ENCODE peak calls at places on chromosomes 16 and 17, in four cellular contexts. P is K562, C is breast epithelium, D is right lobe of liver. R is an unnamed sample.

GRCh38 chr16:12896562-12896961 is 4.8 kb upstream of the SHISA9 start:
- DNase-seq in P (peak), C (no peak), D (no peak), R (peak)

GRCh38 chr17:77436058-77436442 is 295.3 kb downstream of the SEC14L1 start:
- DNase-seq in P (no peak), C (no peak), D (no peak), R (no peak)

GRCh38 chr16:10934325-10935107 is 7.8 kb downstream of the DEXI start:
- DNase-seq in P (no peak), C (no peak), D (no peak), R (no peak)

GRCh38 chr17:35089846-35090193 is 26.3 kb upstream of the RFFL start:
- DNase-seq in P (peak), C (no peak), D (no peak), R (no peak)

GRCh38 chr17:62782730-62783260 is 25.3 kb downstream of the MARCHF10 start:
- DNase-seq in P (no peak), C (no peak), D (no peak), R (no peak)

GRCh38 chr16:67632415-67633172 is 12.3 kb upstream of the CARMIL2 start:
- DNase-seq in P (no peak), C (no peak), D (no peak), R (no peak)

GRCh38 chr17:31825961-31826691 is 32.9 kb downstream of the COPRS start:
- DNase-seq in P (no peak), C (no peak), D (peak), R (no peak)

GRCh38 chr17:57485916-57486315 is 229.6 kb downstream of the MSI2 start:
- DNase-seq in P (no peak), C (no peak), D (no peak), R (no peak)

GRCh38 chr17:39144414-39144813 is 7.0 kb downstream of the PLXDC1 start:
- DNase-seq in P (no peak), C (peak), D (no peak), R (peak)

GRCh38 chr17:81928497-81929252 is 1.1 kb upstream of the MAFG start:
- DNase-seq in P (no peak), C (no peak), D (peak), R (no peak)

GRCh38 chr17:77385750-77386501 is 245.2 kb downstream of the SEC14L1 start:
- DNase-seq in P (peak), C (no peak), D (peak), R (no peak)

GRCh38 chr16:88306860-88307545 is 75.8 kb upstream of the ZNF469 start:
- DNase-seq in P (no peak), C (no peak), D (peak), R (peak)

GRCh38 chr16:85891033-85891775 is 7.8 kb upstream of the IRF8 start:
- DNase-seq in P (no peak), C (no peak), D (no peak), R (peak)

GRCh38 chr17:3770471-3770870 is 30.5 kb downstream of the ITGAE start:
- DNase-seq in P (no peak), C (no peak), D (no peak), R (no peak)

GRCh38 chr17:35981908-35982330 is 622 bp upstream of the CCL16 start:
- DNase-seq in P (peak), C (no peak), D (peak), R (no peak)

GRCh38 chr17:69908599-69909368 is 166.2 kb upstream of the KCNJ16 start:
- DNase-seq in P (peak), C (no peak), D (no peak), R (no peak)

GRCh38 chr16:51971184-51971583 is 575.8 kb downstream of the TOX3 start:
- DNase-seq in P (peak), C (no peak), D (no peak), R (no peak)

GRCh38 chr16:56609463-56609921 is 1.1 kb downstream of the MT2A start:
- DNase-seq in P (peak), C (no peak), D (peak), R (peak)

GRCh38 chr16:11133344-11133921 is 122.6 kb downstream of the SOCS1 start:
- DNase-seq in P (peak), C (peak), D (peak), R (peak)

GRCh38 chr16:81261049-81261648 is 22.7 kb downstream of the BCO1 start:
- DNase-seq in P (peak), C (no peak), D (no peak), R (no peak)

GRCh38 chr17:70053241-70054234 is 21.5 kb upstream of the KCNJ16 start:
- DNase-seq in P (no peak), C (no peak), D (no peak), R (no peak)

GRCh38 chr17:9021158-9021984 is at the start of gene NTN1:
- DNase-seq in P (no peak), C (no peak), D (peak), R (peak)

GRCh38 chr17:76107507-76107906 is 3.9 kb upstream of the EXOC7 start:
- DNase-seq in P (peak), C (no peak), D (no peak), R (no peak)

GRCh38 chr16:58000706-58001676 is at the start of gene USB1:
- DNase-seq in P (peak), C (peak), D (peak), R (peak)

GRCh38 chr16:75281826-75282225 is 30.4 kb upstream of the BCAR1 start:
- DNase-seq in P (no peak), C (no peak), D (no peak), R (no peak)

GRCh38 chr17:40950176-40950575 is 12.7 kb upstream of the KRT23 start:
- DNase-seq in P (no peak), C (no peak), D (no peak), R (no peak)

GRCh38 chr17:29931253-29931932 is 1.4 kb upstream of the SSH2 start:
- DNase-seq in P (peak), C (no peak), D (peak), R (peak)

GRCh38 chr17:56121661-56122060 is 31.6 kb upstream of the ANKFN1 start:
- DNase-seq in P (no peak), C (no peak), D (no peak), R (no peak)

GRCh38 chr16:68105611-68106010 is 20.4 kb downstream of the NFATC3 start:
- DNase-seq in P (no peak), C (no peak), D (no peak), R (no peak)

GRCh38 chr17:7112527-7113108 is 2.0 kb downstream of the ASGR2 start:
- DNase-seq in P (no peak), C (no peak), D (no peak), R (no peak)

GRCh38 chr16:46972971-46973456 is 460 bp downstream of the DNAJA2 start:
- DNase-seq in P (peak), C (peak), D (peak), R (peak)

GRCh38 chr17:28663723-28664122 is 1.7 kb downstream of the SUPT6H start:
- DNase-seq in P (no peak), C (no peak), D (no peak), R (no peak)

GRCh38 chr17:70774339-70775110 is 605.2 kb downstream of the KCNJ2 start:
- DNase-seq in P (no peak), C (no peak), D (no peak), R (no peak)

GRCh38 chr17:83187782-83188311 is 108.4 kb downstream of the METRNL start:
- DNase-seq in P (no peak), C (no peak), D (no peak), R (no peak)

GRCh38 chr17:49861150-49861884 is 13.4 kb upstream of the TAC4 start:
- DNase-seq in P (peak), C (no peak), D (no peak), R (peak)

GRCh38 chr16:70437017-70437581 is 1.8 kb downstream of the ST3GAL2 start:
- DNase-seq in P (peak), C (no peak), D (no peak), R (no peak)
- TF ChIP-seq POLR2A in P (peak), C (no peak), D (no peak), R (no peak)

GRCh38 chr16:8644513-8645140 is 23.1 kb downstream of the METTL22 start:
- DNase-seq in P (no peak), C (no peak), D (no peak), R (peak)
- TF ChIP-seq POLR2A in P (no peak), C (no peak), D (no peak), R (no peak)

GRCh38 chr16:31113420-31114124 is 3.9 kb upstream of the KAT8 start:
- DNase-seq in P (no peak), C (no peak), D (no peak), R (no peak)

GRCh38 chr16:31120129-31120528 is 2.7 kb downstream of the KAT8 start:
- DNase-seq in P (no peak), C (no peak), D (no peak), R (no peak)

GRCh38 chr16:31118223-31119155 is 1.0 kb downstream of the KAT8 start:
- DNase-seq in P (no peak), C (no peak), D (no peak), R (no peak)

GRCh38 chr16:31114468-31114867 is 3.0 kb upstream of the KAT8 start:
- DNase-seq in P (no peak), C (no peak), D (no peak), R (no peak)

DNA sequence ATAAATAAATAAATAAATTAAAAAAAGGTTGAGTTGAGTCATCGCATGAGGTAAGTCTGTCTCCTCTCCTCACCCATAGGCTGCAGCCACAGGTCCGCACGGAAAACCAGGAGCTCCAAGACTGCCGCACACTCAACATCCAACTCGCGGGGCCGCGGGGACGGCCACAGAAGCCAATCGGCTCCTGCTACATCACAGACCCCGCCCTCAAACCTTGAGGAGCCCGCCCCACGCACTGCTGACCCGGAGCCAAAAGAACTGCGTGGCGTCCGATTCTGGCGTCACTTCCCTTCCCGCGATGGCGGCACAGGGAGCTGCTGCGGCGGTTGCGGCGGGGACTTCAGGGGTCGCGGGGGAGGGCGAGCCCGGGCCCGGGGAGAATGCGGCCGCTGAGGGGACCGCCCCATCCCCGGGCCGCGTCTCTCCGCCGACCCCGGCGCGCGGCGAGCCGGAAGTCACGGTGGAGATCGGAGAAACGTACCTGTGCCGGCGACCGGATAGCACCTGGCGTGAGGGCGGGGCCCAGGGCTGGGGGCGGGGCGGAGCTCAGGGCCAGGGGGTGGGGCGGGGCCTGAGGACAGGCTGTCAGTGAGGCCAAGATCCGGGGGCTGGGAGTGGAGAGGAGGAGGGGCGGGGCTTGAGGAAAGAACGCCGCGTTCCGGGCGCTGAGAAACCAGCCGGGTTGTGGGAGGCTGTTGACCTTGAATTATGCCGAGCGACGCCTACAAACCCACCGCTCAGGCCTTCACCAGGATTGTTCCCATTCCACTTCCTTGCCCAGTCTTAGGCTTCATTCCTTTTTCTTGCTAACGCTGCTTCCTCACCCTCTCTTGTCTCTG is at the start of gene KAT8:
- DNase-seq in P (peak), C (peak), D (peak), R (peak)
- TF ChIP-seq POLR2A in P (peak), C (peak), D (peak), R (peak)

DNA sequence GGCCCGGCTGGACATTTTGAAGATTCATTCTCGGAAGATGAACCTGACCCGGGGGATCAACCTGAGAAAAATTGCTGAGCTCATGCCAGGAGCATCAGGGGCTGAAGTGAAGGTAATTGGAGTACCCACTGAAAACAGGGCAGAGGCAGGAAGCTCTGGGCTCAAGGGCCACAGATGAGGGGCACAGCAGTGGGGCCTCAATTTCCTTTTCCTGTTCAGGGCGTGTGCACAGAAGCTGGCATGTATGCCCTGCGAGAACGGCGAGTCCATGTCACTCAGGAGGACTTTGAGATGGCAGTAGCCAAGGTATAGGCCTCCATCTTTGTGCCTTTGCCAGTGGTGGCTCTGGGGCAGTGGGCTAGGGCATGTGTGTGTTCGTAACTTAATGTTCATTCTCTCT is 4.0 kb upstream of the FTSJ3 start:
- DNase-seq in P (no peak), C (no peak), D (no peak), R (no peak)
- TF ChIP-seq POLR2A in P (peak), C (no peak), D (no peak), R (no peak)

GRCh38 chr16:69424053-69424934 is at the start of gene CYB5B:
- DNase-seq in P (peak), C (peak), D (peak), R (peak)
- TF ChIP-seq POLR2A in P (peak), C (peak), D (peak), R (peak)

GRCh38 chr17:45247429-45248131 is 14.3 kb downstream of the SPATA32 start:
- DNase-seq in P (peak), C (peak), D (peak), R (peak)
- TF ChIP-seq POLR2A in P (peak), C (peak), D (peak), R (peak)

DNA sequence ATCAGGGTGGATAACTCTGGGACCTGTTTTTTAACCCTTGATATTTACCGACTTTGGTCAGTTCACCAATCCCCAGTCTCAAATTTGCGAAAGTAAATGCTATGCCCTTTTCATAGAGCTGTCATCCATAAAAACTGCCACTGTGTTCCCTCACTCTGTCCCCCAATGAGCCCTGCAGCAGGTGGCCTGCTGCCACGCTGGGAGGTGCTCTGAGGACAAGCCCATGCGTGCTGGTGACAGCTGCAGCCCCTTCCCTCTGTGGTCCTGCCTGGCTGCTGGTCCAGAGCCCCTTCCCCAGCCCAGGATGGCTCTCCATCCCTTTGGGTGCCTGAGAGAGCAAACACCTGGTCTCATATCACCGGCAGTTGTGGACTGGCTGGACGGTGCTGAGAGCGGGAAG is 28.1 kb upstream of the RPTOR start:
- DNase-seq in P (no peak), C (no peak), D (no peak), R (no peak)
- TF ChIP-seq POLR2A in P (no peak), C (no peak), D (no peak), R (no peak)

GRCh38 chr16:15643453-15644305 is 725 bp upstream of the MARF1 start:
- DNase-seq in P (peak), C (no peak), D (no peak), R (peak)
- TF ChIP-seq POLR2A in P (no peak), C (no peak), D (no peak), R (no peak)

GRCh38 chr16:1082266-1082951 is 9.9 kb downstream of the SSTR5 start:
- DNase-seq in P (no peak), C (no peak), D (no peak), R (no peak)
- TF ChIP-seq POLR2A in P (no peak), C (no peak), D (no peak), R (no peak)

GRCh38 chr16:70380919-70381603 is 34.4 kb downstream of the DDX19A start:
- DNase-seq in P (no peak), C (peak), D (peak), R (peak)
- TF ChIP-seq POLR2A in P (no peak), C (peak), D (peak), R (peak)

R was measured in body of pancreas.